ENCODE peak calls at places on chromosomes 13 and 19, in four cellular contexts. One of them, this sample, is unnamed.

GRCh38 chr19:4012092-4012974 is 4.8 kb downstream of the PIAS4 start:
- DNase-seq in OCI-LY7: no peak
- DNase-seq in neural progenitor cell: no peak
- DNase-seq in hepatocyte: peak
- DNase-seq in this sample: no peak

GRCh38 chr13:80413611-80414010 is 72.7 kb upstream of the SPRY2 start:
- DNase-seq in hepatocyte: no peak
- DNase-seq in neural progenitor cell: no peak
- DNase-seq in OCI-LY7: no peak
- DNase-seq in this sample: no peak

GRCh38 chr19:10769533-10770491 is 51.9 kb downstream of the DNM2 start:
- DNase-seq in OCI-LY7: peak
- DNase-seq in hepatocyte: peak
- DNase-seq in neural progenitor cell: peak
- DNase-seq in this sample: peak

GRCh38 chr13:24717217-24717616 is 37.0 kb downstream of the ATP12A start:
- DNase-seq in hepatocyte: no peak
- DNase-seq in neural progenitor cell: no peak
- DNase-seq in OCI-LY7: no peak
- DNase-seq in this sample: no peak

GRCh38 chr13:59746291-59746962 is 417.3 kb downstream of the DIAPH3 start:
- DNase-seq in neural progenitor cell: no peak
- DNase-seq in OCI-LY7: no peak
- DNase-seq in hepatocyte: no peak
- DNase-seq in this sample: no peak

GRCh38 chr13:48302920-48303330 is 626 bp upstream of the RB1 start:
- DNase-seq in neural progenitor cell: no peak
- DNase-seq in hepatocyte: no peak
- DNase-seq in OCI-LY7: no peak
- DNase-seq in this sample: no peak

GRCh38 chr13:51681037-51681678 is 96.9 kb downstream of the WDFY2 start:
- DNase-seq in OCI-LY7: no peak
- DNase-seq in neural progenitor cell: no peak
- DNase-seq in hepatocyte: peak
- DNase-seq in this sample: no peak

GRCh38 chr13:68369739-68370138 is 1139.6 kb upstream of the PCDH9 start:
- DNase-seq in OCI-LY7: no peak
- DNase-seq in hepatocyte: peak
- DNase-seq in neural progenitor cell: no peak
- DNase-seq in this sample: peak

GRCh38 chr19:1943661-1944087 is 2.7 kb downstream of the CSNK1G2 start:
- DNase-seq in neural progenitor cell: no peak
- DNase-seq in hepatocyte: no peak
- DNase-seq in OCI-LY7: no peak
- DNase-seq in this sample: no peak

GRCh38 chr19:10729406-10729805 is 11.5 kb downstream of the DNM2 start:
- DNase-seq in OCI-LY7: no peak
- DNase-seq in neural progenitor cell: no peak
- DNase-seq in hepatocyte: no peak
- DNase-seq in this sample: no peak

GRCh38 chr13:99690426-99691189 is 189.3 kb downstream of the TM9SF2 start:
- DNase-seq in hepatocyte: no peak
- DNase-seq in OCI-LY7: no peak
- DNase-seq in neural progenitor cell: peak
- DNase-seq in this sample: peak

GRCh38 chr19:3821156-3821555 is 35.0 kb upstream of the MATK start:
- DNase-seq in neural progenitor cell: no peak
- DNase-seq in OCI-LY7: no peak
- DNase-seq in hepatocyte: no peak
- DNase-seq in this sample: peak

GRCh38 chr19:48445256-48445605 is 552 bp upstream of the GRWD1 start:
- DNase-seq in OCI-LY7: no peak
- DNase-seq in hepatocyte: peak
- DNase-seq in neural progenitor cell: peak
- DNase-seq in this sample: peak

GRCh38 chr13:32045963-32046785 is 14.6 kb downstream of the FRY start:
- DNase-seq in OCI-LY7: peak
- DNase-seq in neural progenitor cell: no peak
- DNase-seq in hepatocyte: peak
- DNase-seq in this sample: peak

GRCh38 chr13:21670006-21670882 is 629 bp upstream of the FGF9 start:
- DNase-seq in OCI-LY7: peak
- DNase-seq in neural progenitor cell: peak
- DNase-seq in hepatocyte: peak
- DNase-seq in this sample: peak

GRCh38 chr13:43377955-43378354 is 354.6 kb downstream of the DNAJC15 start:
- DNase-seq in hepatocyte: no peak
- DNase-seq in OCI-LY7: no peak
- DNase-seq in neural progenitor cell: no peak
- DNase-seq in this sample: no peak

GRCh38 chr13:101307181-101307701 is 109.1 kb downstream of the NALCN start:
- DNase-seq in OCI-LY7: no peak
- DNase-seq in neural progenitor cell: no peak
- DNase-seq in hepatocyte: peak
- DNase-seq in this sample: no peak

GRCh38 chr13:44837250-44837649 is 152.0 kb downstream of the NUFIP1 start:
- DNase-seq in hepatocyte: no peak
- DNase-seq in OCI-LY7: no peak
- DNase-seq in neural progenitor cell: no peak
- DNase-seq in this sample: no peak

GRCh38 chr19:37930416-37930815 is 23.4 kb downstream of the SIPA1L3 start:
- DNase-seq in OCI-LY7: no peak
- DNase-seq in hepatocyte: no peak
- DNase-seq in neural progenitor cell: no peak
- DNase-seq in this sample: no peak

GRCh38 chr19:49847731-49848696 is 2.9 kb upstream of the PTOV1 start:
- DNase-seq in hepatocyte: no peak
- DNase-seq in neural progenitor cell: no peak
- DNase-seq in OCI-LY7: no peak
- DNase-seq in this sample: no peak

GRCh38 chr13:43684947-43685725 is 101.6 kb downstream of the ENOX1 start:
- DNase-seq in OCI-LY7: no peak
- DNase-seq in neural progenitor cell: no peak
- DNase-seq in hepatocyte: no peak
- DNase-seq in this sample: no peak

GRCh38 chr19:48481846-48482639 is 12.9 kb downstream of the CYTH2 start:
- DNase-seq in OCI-LY7: no peak
- DNase-seq in hepatocyte: no peak
- DNase-seq in neural progenitor cell: no peak
- DNase-seq in this sample: peak

GRCh38 chr19:57099199-57099661 is 20.6 kb upstream of the USP29 start:
- DNase-seq in neural progenitor cell: peak
- DNase-seq in OCI-LY7: peak
- DNase-seq in hepatocyte: peak
- DNase-seq in this sample: peak

GRCh38 chr13:100235311-100235901 is 146.5 kb downstream of the PCCA start:
- DNase-seq in neural progenitor cell: peak
- DNase-seq in OCI-LY7: peak
- DNase-seq in hepatocyte: peak
- DNase-seq in this sample: peak

GRCh38 chr19:45402469-45403070 is 2.3 kb downstream of the PPP1R13L start:
- DNase-seq in OCI-LY7: no peak
- DNase-seq in hepatocyte: peak
- DNase-seq in neural progenitor cell: peak
- DNase-seq in this sample: peak

GRCh38 chr19:8332976-8333770 is 9.9 kb downstream of the KANK3 start:
- DNase-seq in hepatocyte: no peak
- DNase-seq in OCI-LY7: no peak
- DNase-seq in neural progenitor cell: peak
- DNase-seq in this sample: peak

GRCh38 chr19:5839312-5840017 is at the start of gene FUT6:
- DNase-seq in OCI-LY7: no peak
- DNase-seq in hepatocyte: no peak
- DNase-seq in neural progenitor cell: no peak
- DNase-seq in this sample: no peak

GRCh38 chr13:73158851-73159250 is 100.0 kb downstream of the KLF5 start:
- DNase-seq in neural progenitor cell: no peak
- DNase-seq in hepatocyte: no peak
- DNase-seq in OCI-LY7: no peak
- DNase-seq in this sample: no peak

GRCh38 chr13:79090552-79091159 is 315.4 kb downstream of the RBM26 start:
- DNase-seq in neural progenitor cell: no peak
- DNase-seq in OCI-LY7: no peak
- DNase-seq in hepatocyte: no peak
- DNase-seq in this sample: peak

GRCh38 chr19:14536926-14537692 is 7.7 kb downstream of the TECR start:
- DNase-seq in hepatocyte: peak
- DNase-seq in OCI-LY7: peak
- DNase-seq in neural progenitor cell: peak
- DNase-seq in this sample: peak

GRCh38 chr19:18785179-18786124 is 5.7 kb downstream of the COMP start:
- DNase-seq in OCI-LY7: peak
- DNase-seq in neural progenitor cell: peak
- DNase-seq in hepatocyte: peak
- DNase-seq in this sample: peak

GRCh38 chr19:42248270-42249148 is 6.1 kb upstream of the GSK3A start:
- DNase-seq in OCI-LY7: no peak
- DNase-seq in neural progenitor cell: no peak
- DNase-seq in hepatocyte: no peak
- DNase-seq in this sample: no peak

GRCh38 chr13:33649212-33649917 is 168.6 kb upstream of the RFC3 start:
- DNase-seq in OCI-LY7: no peak
- DNase-seq in hepatocyte: no peak
- DNase-seq in neural progenitor cell: no peak
- DNase-seq in this sample: no peak

GRCh38 chr13:78430166-78430791 is 173.1 kb downstream of the POU4F1 start:
- DNase-seq in hepatocyte: no peak
- DNase-seq in neural progenitor cell: peak
- DNase-seq in OCI-LY7: no peak
- DNase-seq in this sample: peak

GRCh38 chr19:32018014-32018413 is 327.4 kb upstream of the ZNF507 start:
- DNase-seq in OCI-LY7: no peak
- DNase-seq in neural progenitor cell: no peak
- DNase-seq in hepatocyte: peak
- DNase-seq in this sample: no peak

GRCh38 chr19:34269968-34270621 is 15.7 kb downstream of the GARRE1 start:
- DNase-seq in OCI-LY7: peak
- DNase-seq in hepatocyte: peak
- DNase-seq in neural progenitor cell: no peak
- DNase-seq in this sample: peak

GRCh38 chr19:52211926-52212571 is 22.2 kb downstream of the PPP2R1A start:
- DNase-seq in hepatocyte: no peak
- DNase-seq in neural progenitor cell: no peak
- DNase-seq in OCI-LY7: no peak
- DNase-seq in this sample: no peak

GRCh38 chr13:108932206-108932605 is 302.8 kb downstream of the MYO16 start:
- DNase-seq in OCI-LY7: no peak
- DNase-seq in neural progenitor cell: no peak
- DNase-seq in hepatocyte: no peak
- DNase-seq in this sample: no peak
- H2AFZ ChIP-seq in OCI-LY7: no peak
- H2AFZ ChIP-seq in neural progenitor cell: no peak
- H2AFZ ChIP-seq in hepatocyte: no peak
- H2AFZ ChIP-seq in this sample: no peak

DNA sequence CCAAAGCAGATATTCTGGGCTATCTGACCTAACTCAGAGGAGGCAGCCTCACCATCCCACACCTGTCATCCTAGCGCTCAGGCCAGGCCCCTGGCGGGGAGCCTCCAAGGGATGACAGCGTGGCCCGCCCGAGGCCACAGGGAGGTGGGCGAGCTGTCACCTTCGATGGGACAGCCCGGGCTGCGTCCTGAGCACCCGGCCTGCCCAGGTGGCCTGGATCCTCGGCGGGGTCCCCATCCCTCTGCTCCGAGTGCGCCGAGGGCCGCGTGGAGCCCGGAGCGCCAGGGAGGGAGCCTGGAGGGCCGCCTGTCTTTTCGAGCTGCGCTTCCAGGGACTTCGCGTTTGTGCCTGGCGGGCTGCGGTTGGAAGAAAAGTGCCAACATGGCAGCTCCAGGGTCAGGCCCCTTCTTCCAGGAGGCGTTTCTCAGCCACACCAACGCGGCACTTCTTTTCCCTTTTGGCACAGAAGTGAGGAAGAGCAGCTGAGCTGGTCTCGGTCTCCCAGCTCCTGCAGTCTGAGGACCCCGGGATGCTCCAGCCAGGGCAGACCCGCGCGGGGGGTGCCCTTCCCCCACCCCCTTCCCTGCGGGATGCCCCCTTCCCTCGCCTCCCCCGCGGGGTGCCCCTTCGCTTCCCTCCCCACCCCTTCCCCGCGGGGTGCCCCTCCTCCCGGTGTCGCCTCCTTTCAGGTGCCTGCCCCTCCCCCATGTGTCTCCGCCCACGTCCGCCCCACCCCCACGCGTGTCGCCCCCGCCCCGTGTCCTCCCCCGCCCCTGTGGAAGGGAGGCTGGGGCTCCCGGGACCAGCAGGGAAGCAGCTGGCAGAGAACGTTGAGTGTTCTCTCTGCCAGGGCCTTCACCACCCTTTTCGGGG is 42.3 kb downstream of the GJA3 start:
- DNase-seq in hepatocyte: peak
- DNase-seq in OCI-LY7: no peak
- DNase-seq in neural progenitor cell: peak
- DNase-seq in this sample: peak
- TF ChIP-seq EZH2phosphoT487 in hepatocyte: no peak
- TF ChIP-seq EZH2phosphoT487 in OCI-LY7: no peak
- TF ChIP-seq EZH2phosphoT487 in neural progenitor cell: no peak
- TF ChIP-seq EZH2phosphoT487 in this sample: no peak

DNA sequence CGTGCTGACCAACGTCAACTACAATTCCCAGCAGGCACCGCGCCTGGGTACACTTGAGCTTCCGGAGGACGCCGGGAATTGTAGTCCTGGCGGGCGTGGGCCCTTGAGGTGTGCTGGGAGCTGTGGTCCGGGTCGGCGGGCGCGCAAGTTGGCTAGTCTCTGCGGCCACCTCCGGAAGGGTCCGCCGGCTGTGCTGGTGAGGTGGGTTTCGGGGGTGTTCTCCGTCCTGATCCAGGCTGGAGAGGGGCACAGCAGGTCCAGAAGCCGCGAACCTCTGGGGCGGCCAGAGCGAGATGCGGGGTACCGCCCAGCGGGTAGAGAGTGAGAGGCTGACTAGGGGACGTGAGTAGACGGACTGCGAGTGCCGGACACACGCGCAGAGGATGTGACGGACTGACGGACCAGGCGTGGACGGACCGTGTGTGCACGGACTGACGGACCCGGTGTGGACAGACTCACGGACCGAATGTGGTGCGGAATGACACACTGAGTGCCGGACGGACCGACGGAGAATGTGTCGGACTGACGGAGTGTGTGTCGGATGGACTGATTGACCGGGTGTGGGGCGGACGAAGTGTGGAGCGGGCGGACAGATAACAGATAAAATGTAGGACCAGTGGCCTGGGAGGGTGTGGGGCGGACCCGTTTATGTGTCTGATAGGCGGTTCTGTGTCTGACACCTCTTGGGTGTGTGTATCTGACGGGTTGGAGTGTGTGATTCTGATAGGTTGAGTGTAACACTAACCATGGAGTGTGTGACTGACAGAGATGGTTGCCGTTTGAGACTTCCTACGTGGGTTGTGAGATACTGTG is at the start of gene ZSCAN22:
- DNase-seq in neural progenitor cell: peak
- DNase-seq in OCI-LY7: peak
- DNase-seq in hepatocyte: peak
- DNase-seq in this sample: peak
- H2AFZ ChIP-seq in neural progenitor cell: peak
- H2AFZ ChIP-seq in OCI-LY7: peak
- H2AFZ ChIP-seq in hepatocyte: peak
- H2AFZ ChIP-seq in this sample: peak

GRCh38 chr19:13171146-13171545 is 20.9 kb downstream of the IER2 start:
- DNase-seq in neural progenitor cell: no peak
- DNase-seq in OCI-LY7: no peak
- DNase-seq in hepatocyte: no peak
- DNase-seq in this sample: no peak
- TF ChIP-seq EZH2phosphoT487 in neural progenitor cell: no peak
- TF ChIP-seq EZH2phosphoT487 in OCI-LY7: no peak
- TF ChIP-seq EZH2phosphoT487 in hepatocyte: no peak
- TF ChIP-seq EZH2phosphoT487 in this sample: no peak